ENCODE peak calls at places on chromosomes 4 and X, in five cellular contexts. Y is activated CD4-positive, alpha-beta T cell treated with anti-CD3 and anti-CD28 coated beads, Interleukin-2, amount 50 U/mL, for 24 hours; E is right lobe of liver; L is NCI-H1092; C is H7. V is an unnamed sample.

GRCh38 chr4:152708806-152709205 is 29.0 kb upstream of the TMEM154 start:
- DNase-seq in Y (no peak), E (no peak), L (no peak), C (no peak), V (no peak)

GRCh38 chrX:13398073-13398823 is 78.4 kb upstream of the ATXN3L start:
- DNase-seq in Y (no peak), E (no peak), L (no peak), C (no peak), V (peak)

GRCh38 chr4:38967260-38968095 is 64.7 kb downstream of the TMEM156 start:
- DNase-seq in Y (no peak), E (no peak), L (no peak), C (no peak), V (no peak)

GRCh38 chr4:83285022-83285387 is 407 bp upstream of the COQ2 start:
- DNase-seq in Y (no peak), E (no peak), L (peak), C (no peak), V (peak)

GRCh38 chr4:40190880-40191815 is 5.7 kb upstream of the RHOH start:
- DNase-seq in Y (no peak), E (no peak), L (peak), C (no peak), V (no peak)

GRCh38 chr4:96599752-96600151 is 759.9 kb downstream of the PDHA2 start:
- DNase-seq in Y (no peak), E (no peak), L (no peak), C (peak), V (no peak)

GRCh38 chr4:17544205-17544604 is 29.2 kb downstream of the CLRN2 start:
- DNase-seq in Y (no peak), E (no peak), L (peak), C (peak), V (no peak)

GRCh38 chr4:28287837-28288236 is 1427.2 kb downstream of the STIM2 start:
- DNase-seq in Y (no peak), E (no peak), L (no peak), C (no peak), V (peak)

GRCh38 chrX:129239371-129239770 is 283.9 kb downstream of the SMARCA1 start:
- DNase-seq in Y (no peak), E (no peak), L (no peak), C (no peak), V (no peak)